ENCODE peak calls at places on chromosomes 2 and 18, in eight cellular contexts. C is omental fat pad, N is prostate gland, X is mesothelial cell of epicardium, H is endodermal cell, G is BJ, T is GM12878, K is cardiac muscle cell. F is an unnamed sample.

GRCh38 chr2:19759880-19760279 is 141.9 kb downstream of the TTC32 start:
- DNase-seq in G (no peak), T (no peak), X (no peak), C (no peak), K (no peak), N (no peak), H (no peak), F (no peak)

GRCh38 chr2:23513881-23514793 is 129.2 kb downstream of the KLHL29 start:
- DNase-seq in T (no peak), K (no peak), N (peak), H (no peak), G (no peak), C (no peak), X (no peak), F (no peak)

GRCh38 chr2:127632592-127633489 is 13.1 kb upstream of the GPR17 start:
- DNase-seq in H (no peak), K (no peak), N (no peak), C (no peak), X (no peak), T (no peak), G (no peak), F (peak)

GRCh38 chr18:13136689-13137040 is 81.9 kb upstream of the LDLRAD4 start:
- DNase-seq in T (no peak), N (no peak), X (no peak), K (peak), H (peak), G (no peak), C (no peak), F (peak)

GRCh38 chr2:11411768-11412448 is 54.1 kb downstream of the E2F6 start:
- DNase-seq in K (peak), H (peak), X (no peak), G (no peak), T (no peak), N (peak), C (no peak), F (no peak)

GRCh38 chr18:29176681-29177080 is 999.8 kb upstream of the CDH2 start:
- DNase-seq in N (no peak), X (no peak), T (no peak), C (no peak), G (no peak), K (peak), H (no peak), F (no peak)

GRCh38 chr2:230582851-230583283 is 129.8 kb upstream of the CAB39 start:
- DNase-seq in X (no peak), N (no peak), K (no peak), T (peak), G (no peak), C (no peak), H (no peak), F (peak)

GRCh38 chr2:146370821-146371220 is 1474.0 kb upstream of the ACVR2A start:
- DNase-seq in C (no peak), H (no peak), K (no peak), N (no peak), G (peak), T (no peak), X (no peak), F (no peak)

GRCh38 chr18:24115628-24116027 is 23.2 kb upstream of the CABYR start:
- DNase-seq in X (no peak), H (no peak), K (no peak), C (no peak), N (no peak), G (no peak), T (no peak), F (no peak)

GRCh38 chr2:159960413-159960812 is 102.0 kb downstream of the PLA2R1 start:
- DNase-seq in G (peak), C (no peak), N (peak), T (peak), H (no peak), X (no peak), K (peak), F (peak)

GRCh38 chr2:34534341-34534740 is 935.2 kb upstream of the FAM98A start:
- DNase-seq in H (no peak), X (no peak), T (no peak), G (no peak), N (no peak), K (no peak), C (no peak), F (no peak)

GRCh38 chr18:79396431-79397287 is 929 bp downstream of the NFATC1 start:
- DNase-seq in T (no peak), H (peak), G (no peak), C (no peak), N (peak), X (peak), K (peak), F (peak)

GRCh38 chr2:117850015-117850414 is 35.5 kb downstream of the DDX18 start:
- DNase-seq in C (no peak), H (peak), T (no peak), G (no peak), X (no peak), N (no peak), K (no peak), F (no peak)

GRCh38 chr2:191710411-191710900 is 32.5 kb downstream of the NABP1 start:
- DNase-seq in T (no peak), C (no peak), G (peak), N (no peak), K (peak), X (no peak), H (no peak), F (no peak)

GRCh38 chr2:58866040-58866439 is 624.9 kb upstream of the FANCL start:
- DNase-seq in C (no peak), G (no peak), T (peak), N (no peak), K (no peak), X (no peak), H (peak), F (no peak)

GRCh38 chr18:74198453-74198852 is 50.1 kb downstream of the TIMM21 start:
- DNase-seq in G (no peak), K (no peak), C (no peak), N (no peak), H (no peak), X (no peak), T (no peak), F (no peak)

GRCh38 chr2:188319845-188320244 is 28.2 kb downstream of the GULP1 start:
- DNase-seq in T (no peak), G (no peak), K (no peak), N (no peak), H (no peak), X (no peak), C (no peak), F (no peak)

GRCh38 chr18:31581498-31582197 is 10.0 kb upstream of the TTR start:
- DNase-seq in T (no peak), C (no peak), X (no peak), K (peak), G (peak), H (no peak), N (no peak), F (no peak)

GRCh38 chr18:61738042-61738441 is 154.8 kb downstream of the RNF152 start:
- DNase-seq in N (no peak), H (no peak), G (no peak), X (no peak), K (no peak), T (no peak), C (no peak), F (no peak)

GRCh38 chr2:66582975-66583842 is 148.3 kb downstream of the MEIS1 start:
- DNase-seq in K (no peak), T (no peak), C (no peak), N (no peak), H (peak), G (no peak), X (no peak), F (no peak)

GRCh38 chr2:43327119-43327518 is 100.7 kb upstream of the ZFP36L2 start:
- DNase-seq in K (peak), G (no peak), C (no peak), X (no peak), H (no peak), T (no peak), N (no peak), F (no peak)

GRCh38 chr18:6203791-6204190 is 210.9 kb downstream of the L3MBTL4 start:
- DNase-seq in X (no peak), K (no peak), C (no peak), G (no peak), T (no peak), N (peak), H (no peak), F (no peak)

GRCh38 chr2:230134496-230135073 is 65.9 kb upstream of the SLC16A14 start:
- DNase-seq in C (no peak), T (no peak), N (no peak), G (no peak), H (no peak), X (no peak), K (peak), F (no peak)

GRCh38 chr2:46032996-46033395 is 264.2 kb upstream of the EPAS1 start:
- DNase-seq in X (no peak), T (no peak), C (no peak), G (no peak), K (no peak), N (no peak), H (no peak), F (no peak)

GRCh38 chr18:32812342-32812741 is 39.5 kb upstream of the KLHL14 start:
- DNase-seq in N (no peak), G (no peak), K (no peak), H (no peak), T (no peak), C (no peak), X (no peak), F (no peak)

GRCh38 chr2:116489944-116490343 is 1324.5 kb upstream of the DDX18 start:
- DNase-seq in K (peak), H (no peak), G (no peak), T (no peak), C (no peak), X (no peak), N (no peak), F (no peak)
- TF ChIP-seq CTCF in K (no peak), H (no peak), G (no peak), T (no peak), C (no peak), X (no peak), N (no peak), F (no peak)

GRCh38 chr2:238182362-238182761 is 21.1 kb downstream of the ILKAP start:
- DNase-seq in K (no peak), T (no peak), N (no peak), H (no peak), G (no peak), X (no peak), C (no peak), F (no peak)
- TF ChIP-seq CTCF in K (no peak), T (no peak), N (no peak), H (no peak), G (no peak), X (no peak), C (no peak), F (no peak)

GRCh38 chr2:62923242-62923641 is 127.4 kb upstream of the OTX1 start:
- DNase-seq in K (no peak), X (no peak), C (no peak), T (no peak), G (no peak), N (no peak), H (no peak), F (no peak)
- TF ChIP-seq CTCF in K (no peak), X (no peak), C (no peak), T (no peak), G (no peak), N (no peak), H (no peak), F (no peak)

DNA sequence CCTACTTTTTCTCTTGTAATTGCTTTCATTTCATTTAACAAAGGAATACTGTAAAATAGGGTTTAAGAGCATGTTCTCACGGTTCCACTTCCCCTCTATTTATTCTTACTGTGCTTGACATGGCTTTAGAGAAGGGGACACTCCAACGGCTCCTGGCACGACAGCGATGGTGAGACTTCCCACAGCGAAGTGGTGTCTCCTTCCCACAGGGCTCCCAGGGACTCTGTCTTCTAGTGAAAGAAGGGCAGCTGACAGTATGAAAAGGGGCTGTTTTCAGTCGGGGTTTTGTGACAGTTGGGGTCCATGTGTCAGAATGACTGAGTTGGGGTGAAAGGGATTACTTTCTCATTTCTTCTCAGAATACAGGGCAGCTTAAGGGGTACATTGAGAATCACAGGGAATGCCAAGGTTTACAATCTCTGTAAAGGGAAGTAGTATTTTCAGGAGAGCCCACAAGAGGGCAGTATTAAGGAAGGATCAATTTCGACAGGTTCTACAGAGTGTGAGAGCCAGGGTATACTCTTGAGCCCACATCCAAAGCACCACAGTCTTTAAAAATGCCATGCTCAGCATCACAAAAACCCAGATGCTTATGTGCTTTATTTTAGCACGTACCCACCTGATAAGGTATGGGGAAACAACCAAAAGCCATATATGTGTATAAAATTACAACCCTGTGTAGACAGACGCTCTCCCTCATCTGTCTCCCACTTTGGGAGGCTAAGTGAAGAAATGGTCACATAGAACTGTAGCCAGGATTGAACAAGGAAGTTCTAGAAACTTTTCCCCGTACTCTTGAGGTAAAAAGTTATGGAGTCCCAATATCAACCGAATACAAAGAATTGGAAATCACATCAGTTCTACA is 31.3 kb upstream of the RAPGEF4 start:
- DNase-seq in H (peak), C (no peak), N (no peak), K (peak), X (no peak), G (no peak), T (no peak), F (peak)
- TF ChIP-seq CTCF in H (peak), C (no peak), N (peak), K (peak), X (peak), G (peak), T (peak), F (peak)

GRCh38 chr2:8644605-8645175 is 37.2 kb upstream of the ID2 start:
- DNase-seq in T (no peak), C (no peak), G (no peak), N (no peak), X (no peak), K (peak), H (no peak), F (no peak)
- TF ChIP-seq CTCF in T (no peak), C (no peak), G (no peak), N (no peak), X (no peak), K (peak), H (peak), F (peak)